ENCODE peak calls at places on chromosome 2, in four cellular contexts. E is suprapubic skin, T is HCT116, A is adrenal gland. J is an unnamed sample.
A peak's percentile ranks its signal among the peaks of the same experiment; 100 is the strongest.

GRCh38 chr2:46025683-46026082 is 271.5 kb upstream of the EPAS1 start:
- DNase-seq in A (no peak), E (no peak), T (no peak), J (no peak)

GRCh38 chr2:37985333-37985732 is 60.2 kb downstream of the RMDN2 start:
- DNase-seq in T (no peak), E (no peak), A (no peak), J (no peak)

GRCh38 chr2:164242409-164242808 is 378.9 kb downstream of the GRB14 start:
- DNase-seq in A (no peak), E (no peak), T (no peak), J (no peak)

GRCh38 chr2:156753766-156754165 is 317.6 kb downstream of the GPD2 start:
- DNase-seq in T (no peak), E (no peak), A (no peak), J (no peak)

GRCh38 chr2:13056259-13056843 is 339.6 kb downstream of the TRIB2 start:
- DNase-seq in A (no peak), E (no peak), T (no peak), J (no peak)

GRCh38 chr2:62457555-62457954 is 48.4 kb downstream of the TMEM17 start:
- DNase-seq in T (no peak), A (no peak), E (no peak), J (no peak)

GRCh38 chr2:6443424-6443823 is 422.3 kb downstream of the CMPK2 start:
- DNase-seq in E (no peak), A (no peak), T (no peak), J (no peak)

GRCh38 chr2:12918841-12919445 is 202.2 kb downstream of the TRIB2 start:
- DNase-seq in E (no peak), A (no peak), T (no peak), J (peak; percentile 95)

GRCh38 chr2:197869501-197870111 is 65.2 kb downstream of the PLCL1 start:
- DNase-seq in T (no peak), E (no peak), A (no peak), J (no peak)

GRCh38 chr2:97730245-97730644 is 16.9 kb downstream of the ZAP70 start:
- DNase-seq in T (no peak), E (peak; percentile 56), A (no peak), J (no peak)

DNA sequence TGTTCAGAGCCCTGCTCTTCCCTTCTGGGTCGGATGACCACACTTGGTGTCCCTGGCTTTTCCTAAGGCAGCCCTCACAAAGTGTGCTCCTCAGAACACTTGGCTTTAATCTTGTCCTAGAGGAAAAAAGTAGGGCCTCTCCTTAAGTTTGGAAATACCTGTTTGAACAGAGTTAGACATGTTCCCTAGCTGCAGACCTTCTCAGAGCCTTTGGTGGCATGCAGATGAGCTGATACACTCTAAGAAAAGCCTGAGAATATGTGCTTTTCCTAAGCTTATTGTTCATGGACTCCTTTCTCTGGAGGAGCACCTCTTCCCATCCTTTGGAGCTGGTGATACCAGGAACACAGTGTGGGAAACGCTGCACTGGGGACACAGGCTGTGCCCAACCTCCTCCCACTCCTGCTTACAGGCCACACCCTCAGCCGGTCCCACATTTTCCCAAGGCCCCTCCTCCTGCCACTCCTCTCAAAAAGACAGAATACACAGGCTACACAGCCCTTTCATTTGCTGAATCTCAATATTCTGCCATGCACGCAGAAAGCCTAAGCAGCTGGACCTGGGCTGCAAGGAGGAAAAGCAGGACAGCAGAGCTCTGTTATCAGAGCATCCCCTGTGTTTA is 443.6 kb downstream of the NBAS start:
- DNase-seq in T (no peak), E (no peak), A (no peak), J (no peak)
- TF ChIP-seq POLR2A in T (no peak), E (no peak), A (no peak), J (no peak)

GRCh38 chr2:231642631-231643493 is 50.2 kb downstream of the TEX44 start:
- DNase-seq in E (peak; percentile 94), A (peak; percentile 50), T (peak; percentile 99), J (peak; percentile 95)
- H3K27ac ChIP-seq in E (peak overlapping the region; percentile 94), A (peak overlapping the region; percentile 81), T (peak overlapping the region; percentile 100), J (peak overlapping the region; percentile 95)

GRCh38 chr2:207624170-207625013 is 802 bp downstream of the METTL21A start:
- DNase-seq in A (peak; percentile 69), T (no peak), E (peak; percentile 83), J (peak; percentile 78)
- TF ChIP-seq POLR2A in A (peak; percentile 59), T (peak; percentile 4), E (no peak), J (peak; percentile 19)

GRCh38 chr2:234074751-234075520 is 24.4 kb downstream of the SPP2 start:
- DNase-seq in E (no peak), A (no peak), T (no peak), J (no peak)

GRCh38 chr2:234072454-234072853 is 22.0 kb downstream of the SPP2 start:
- DNase-seq in T (no peak), E (no peak), A (no peak), J (no peak)

GRCh38 chr2:234076451-234076850 is 25.9 kb downstream of the SPP2 start:
- DNase-seq in A (no peak), E (no peak), T (no peak), J (no peak)

GRCh38 chr2:234075521-234075915 is 25.0 kb downstream of the SPP2 start:
- DNase-seq in A (no peak), T (no peak), E (no peak), J (no peak)

DNA sequence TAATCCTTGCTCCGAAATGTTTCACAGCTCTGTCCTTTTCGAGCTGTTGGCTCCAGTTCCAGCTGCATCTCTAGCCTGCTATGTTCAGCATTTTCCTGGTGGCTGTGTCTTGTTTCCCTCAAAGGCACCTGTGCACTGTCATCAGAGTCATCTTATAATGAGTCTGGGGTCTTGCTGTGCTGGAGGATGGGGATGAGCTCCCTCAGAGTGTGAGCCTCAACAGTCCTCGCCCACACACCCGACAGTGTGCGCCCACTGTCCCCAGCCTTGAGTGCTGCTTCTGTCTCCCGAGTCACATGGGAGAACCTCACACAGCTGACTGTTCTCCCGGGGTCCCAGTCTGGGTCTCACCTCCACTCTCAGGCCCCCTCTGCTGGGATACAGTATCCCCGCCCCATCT is 25.4 kb downstream of the SPP2 start:
- DNase-seq in T (no peak), E (no peak), A (no peak), J (no peak)
- H3K27ac ChIP-seq in T (no peak overlapping the region), E (no peak overlapping the region), A (no peak overlapping the region), J (no peak overlapping the region)

GRCh38 chr2:233598952-233599351 is 18.5 kb upstream of the UGT1A8 start:
- DNase-seq in E (no peak), T (no peak), A (no peak), J (no peak)
- TF ChIP-seq POLR2A in E (no peak), T (no peak), A (no peak), J (no peak)

GRCh38 chr2:74198461-74199274 is at the start of gene MTHFD2:
- DNase-seq in E (peak; percentile 93), A (peak; percentile 80), T (peak; percentile 65), J (peak; percentile 91)

GRCh38 chr2:74201596-74201995 is 3.2 kb downstream of the MTHFD2 start:
- DNase-seq in A (no peak), T (no peak), E (no peak), J (no peak)

GRCh38 chr2:74201196-74201595 is 2.8 kb downstream of the MTHFD2 start:
- DNase-seq in T (no peak), A (no peak), E (no peak), J (no peak)

GRCh38 chr2:74199275-74199701 is 873 bp downstream of the MTHFD2 start:
- DNase-seq in A (no peak), E (no peak), T (no peak), J (no peak)

GRCh38 chr2:74199871-74200305 is 1.5 kb downstream of the MTHFD2 start:
- DNase-seq in E (no peak), A (no peak), T (no peak), J (no peak)
- H3K27ac ChIP-seq in E (no peak overlapping the region), A (no peak overlapping the region), T (peak overlapping the region; percentile 94), J (no peak overlapping the region)

GRCh38 chr2:128093762-128094161 is 2.8 kb downstream of the UGGT1 start:
- DNase-seq in T (no peak), A (no peak), E (no peak), J (no peak)

GRCh38 chr2:128090575-128090908 is 458 bp upstream of the UGGT1 start:
- DNase-seq in E (no peak), A (no peak), T (no peak), J (no peak)

GRCh38 chr2:128091691-128092050 is 671 bp downstream of the UGGT1 start:
- DNase-seq in T (no peak), A (no peak), E (no peak), J (no peak)

GRCh38 chr2:128092656-128093055 is 1.7 kb downstream of the UGGT1 start:
- DNase-seq in T (no peak), E (no peak), A (no peak), J (no peak)

GRCh38 chr2:128090909-128091690 is at the start of gene UGGT1:
- DNase-seq in E (peak; percentile 97), T (peak; percentile 95), A (peak; percentile 92), J (peak; percentile 96)
- TF ChIP-seq POLR2A in E (peak; percentile 61), T (peak; percentile 79), A (peak; percentile 93), J (peak; percentile 94)

J was measured in sigmoid colon.